ENCODE peak calls at places on chromosome 4, in ten cellular contexts. O is neural crest cell, N is kidney, L is endothelial cell, Q is fibroblast of pulmonary artery, F is ovary, R is GM23338, C is WERI-Rb-1, I is AG09309, H is HFF-Myc. E is an unnamed sample.

GRCh38 chr4:118740869-118741268 is 55.7 kb downstream of the METTL14 start:
- DNase-seq in O (no peak), N (no peak), L (no peak), Q (peak; percentile 58), F (no peak), R (peak; percentile 43), C (no peak), I (no peak), H (no peak), E (no peak)

GRCh38 chr4:187071896-187072295 is 348.2 kb upstream of the FAT1 start:
- DNase-seq in O (no peak), N (no peak), L (no peak), Q (no peak), F (no peak), R (no peak), C (no peak), I (no peak), H (no peak), E (peak; percentile 43)

GRCh38 chr4:176761872-176762271 is 30.9 kb downstream of the VEGFC start:
- DNase-seq in O (no peak), N (no peak), L (no peak), Q (no peak), F (no peak), R (no peak), C (no peak), I (no peak), H (no peak), E (no peak)

GRCh38 chr4:179750374-179750773 is 2308.1 kb upstream of the AGA start:
- DNase-seq in O (no peak), N (no peak), L (no peak), Q (no peak), F (no peak), R (no peak), C (no peak), I (no peak), H (no peak), E (no peak)

GRCh38 chr4:80112236-80112635 is 39.2 kb upstream of the ANTXR2 start:
- DNase-seq in O (no peak), N (no peak), L (no peak), Q (peak; percentile 50), F (no peak), R (no peak), C (no peak), I (peak; percentile 37), H (peak; percentile 43), E (no peak)

GRCh38 chr4:136810626-136811025 is 721.7 kb downstream of the PCDH18 start:
- DNase-seq in O (no peak), N (peak; percentile 43), L (no peak), Q (no peak), F (no peak), R (no peak), C (no peak), I (no peak), H (no peak), E (no peak)

GRCh38 chr4:48360285-48360965 is 19.1 kb downstream of the SLAIN2 start:
- DNase-seq in O (no peak), N (no peak), L (no peak), Q (peak; percentile 52), F (no peak), R (no peak), C (no peak), I (peak; percentile 45), H (peak; percentile 16), E (no peak)

GRCh38 chr4:52621567-52621966 is 37.5 kb downstream of the USP46 start:
- DNase-seq in O (no peak), N (no peak), L (no peak), Q (no peak), F (no peak), R (no peak), C (no peak), I (no peak), H (no peak), E (no peak)

GRCh38 chr4:113435893-113436292 is 325.6 kb downstream of the CAMK2D start:
- DNase-seq in O (no peak), N (no peak), L (no peak), Q (peak; percentile 85), F (peak; percentile 49), R (peak; percentile 48), C (no peak), I (no peak), H (peak; percentile 83), E (peak; percentile 23)

GRCh38 chr4:95124906-95125504 is 367.2 kb downstream of the BMPR1B start:
- DNase-seq in O (peak; percentile 19), N (no peak), L (peak; percentile 34), Q (peak; percentile 84), F (peak; percentile 28), R (peak; percentile 86), C (peak; percentile 60), I (peak; percentile 48), H (peak; percentile 30), E (no peak)

DNA sequence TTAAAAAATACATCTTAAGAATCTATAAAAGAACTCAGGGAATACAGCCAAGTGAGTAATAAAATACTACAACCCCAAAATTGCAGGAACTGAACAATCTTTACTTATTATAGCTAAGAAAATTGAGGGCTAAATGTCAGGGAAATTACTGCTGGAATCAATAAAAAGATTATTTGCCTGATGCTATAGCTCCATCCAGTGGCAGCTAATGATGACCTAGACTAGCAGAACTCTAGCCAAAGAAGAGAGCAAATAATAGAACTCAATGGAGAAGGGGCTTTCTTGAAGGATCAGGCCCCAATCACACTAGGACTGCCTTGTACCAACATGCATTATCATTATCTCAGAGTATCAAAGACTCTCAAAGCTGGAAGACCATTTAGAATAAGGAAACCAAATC is 85.0 kb upstream of the FAM241A start:
- DNase-seq in O (no peak), N (no peak), L (peak; percentile 18), Q (peak; percentile 45), F (no peak), R (peak; percentile 75), C (peak; percentile 32), I (no peak), H (no peak), E (no peak)
- TF ChIP-seq CTCF in O (peak; percentile 55), N (no peak), L (peak; percentile 29), Q (peak; percentile 61), F (no peak), R (peak; percentile 82), C (peak; percentile 58), I (peak; percentile 49), H (peak; percentile 62), E (peak; percentile 31)

GRCh38 chr4:139084425-139085093 is 69.0 kb downstream of the NOCT start:
- DNase-seq in O (no peak), N (no peak), L (peak; percentile 90), Q (peak; percentile 16), F (no peak), R (no peak), C (no peak), I (no peak), H (peak; percentile 4), E (no peak)

GRCh38 chr4:139082750-139083532 is 67.4 kb downstream of the NOCT start:
- DNase-seq in O (peak; percentile 80), N (peak; percentile 97), L (peak; percentile 91), Q (peak; percentile 97), F (peak; percentile 91), R (peak; percentile 99), C (peak; percentile 99), I (peak; percentile 87), H (peak; percentile 93), E (peak; percentile 91)

GRCh38 chr4:139083533-139084424 is 68.2 kb downstream of the NOCT start:
- DNase-seq in O (peak; percentile 73), N (peak; percentile 98), L (peak; percentile 58), Q (peak; percentile 92), F (peak; percentile 88), R (peak; percentile 92), C (peak; percentile 97), I (peak; percentile 67), H (peak; percentile 63), E (peak; percentile 94)

DNA sequence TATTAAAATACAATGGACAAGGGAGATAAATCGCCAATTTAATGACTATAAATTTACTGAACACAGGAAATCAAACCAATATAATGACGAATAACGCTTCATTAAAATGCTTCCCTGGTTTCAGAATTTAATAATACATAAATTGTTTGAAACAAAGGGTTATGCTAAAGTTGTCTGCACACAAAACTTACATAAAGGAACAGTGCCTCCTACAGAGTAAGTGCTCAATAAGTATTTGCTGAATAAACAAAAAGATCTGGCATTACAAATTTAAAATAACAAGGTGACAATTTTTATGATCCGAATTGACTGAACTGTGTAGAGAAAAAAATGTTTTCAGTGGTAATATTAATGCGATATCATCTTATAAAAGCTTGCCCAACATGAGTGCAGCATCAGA is 69.6 kb downstream of the NOCT start:
- DNase-seq in O (no peak), N (no peak), L (no peak), Q (peak; percentile 42), F (no peak), R (no peak), C (no peak), I (no peak), H (no peak), E (no peak)
- TF ChIP-seq CTCF in O (peak; percentile 55), N (no peak), L (no peak), Q (peak; percentile 40), F (no peak), R (no peak), C (no peak), I (no peak), H (peak; percentile 10), E (peak; percentile 14)

DNA sequence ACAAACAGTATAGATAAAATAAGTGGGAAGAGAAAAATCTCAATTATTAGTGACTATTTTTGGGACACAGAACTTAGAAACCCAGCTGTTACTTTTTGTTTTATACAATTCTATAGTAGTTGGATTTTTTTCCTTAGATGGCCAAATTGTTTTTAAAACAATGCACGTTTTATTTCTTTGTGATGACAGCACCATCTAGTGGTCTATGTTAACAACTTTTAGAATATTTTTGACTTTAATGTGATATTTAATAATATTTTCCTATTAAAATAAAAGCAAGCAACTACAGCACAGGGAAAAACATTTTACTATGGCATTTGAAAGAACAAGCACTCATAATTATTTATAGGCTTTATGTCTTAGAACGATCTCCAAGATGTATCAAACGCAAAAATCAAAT is 5.6 kb upstream of the SMIM31 start:
- DNase-seq in O (no peak), N (no peak), L (no peak), Q (peak; percentile 49), F (no peak), R (peak; percentile 57), C (no peak), I (no peak), H (no peak), E (no peak)
- TF ChIP-seq CTCF in O (peak; percentile 73), N (peak; percentile 35), L (peak; percentile 66), Q (peak; percentile 34), F (no peak), R (no peak), C (no peak), I (peak; percentile 15), H (peak; percentile 10), E (peak; percentile 73)

GRCh38 chr4:114785570-114785969 is 187.0 kb downstream of the UGT8 start:
- DNase-seq in O (no peak), N (no peak), L (no peak), Q (no peak), F (no peak), R (no peak), C (no peak), I (no peak), H (no peak), E (no peak)

GRCh38 chr4:114782842-114783595 is 184.4 kb downstream of the UGT8 start:
- DNase-seq in O (no peak), N (no peak), L (no peak), Q (no peak), F (no peak), R (peak; percentile 54), C (no peak), I (no peak), H (no peak), E (no peak)

DNA sequence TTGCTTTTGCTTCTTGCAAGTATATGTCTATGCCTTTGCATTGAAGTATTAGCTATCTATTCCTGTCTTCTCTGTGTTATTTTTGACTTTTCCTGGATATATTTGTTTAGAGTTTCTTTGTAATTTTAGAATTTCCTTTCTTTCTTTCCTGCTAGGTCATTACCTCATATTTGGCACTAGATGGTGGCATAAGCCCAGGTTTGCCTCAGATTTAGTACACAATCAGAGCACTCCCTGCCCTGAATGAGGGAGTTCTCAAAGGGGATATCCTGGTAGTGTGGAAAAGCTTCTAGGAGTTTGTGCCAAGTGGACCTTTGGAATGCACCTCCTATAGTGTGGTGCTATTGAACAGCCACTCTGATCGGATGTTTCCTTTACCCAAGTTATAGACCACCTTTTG is 181.6 kb downstream of the UGT8 start:
- DNase-seq in O (no peak), N (no peak), L (peak; percentile 25), Q (peak; percentile 8), F (no peak), R (peak; percentile 80), C (peak; percentile 49), I (no peak), H (no peak), E (no peak)
- TF ChIP-seq CTCF in O (peak; percentile 73), N (peak; percentile 26), L (no peak), Q (no peak), F (no peak), R (peak; percentile 85), C (peak; percentile 54), I (no peak), H (no peak), E (peak; percentile 27)